ENCODE peak calls at places on chromosomes 13 and 19, in eight cellular contexts. Y is heart right ventricle, A is PC-9, T is colonic mucosa, D is coronary artery, E is cardiac muscle cell, S is epithelial cell of prostate, B is left ventricle myocardium inferior. H is an unnamed sample.

GRCh38 chr13:29384466-29384865 is 211.0 kb downstream of the SLC7A1 start:
- DNase-seq in Y (peak), A (no peak), T (no peak), D (no peak), E (no peak), S (no peak), B (peak), H (no peak)

GRCh38 chr19:3457531-3458228 is 22.6 kb downstream of the SMIM24 start:
- DNase-seq in Y (no peak), A (no peak), T (no peak), D (no peak), E (peak), S (no peak), B (peak), H (no peak)

GRCh38 chr19:5547881-5548280 is 19.9 kb downstream of the TINCR start:
- DNase-seq in Y (no peak), A (peak), T (no peak), D (no peak), E (peak), S (no peak), B (no peak), H (no peak)

GRCh38 chr13:109123971-109124370 is 494.6 kb downstream of the MYO16 start:
- DNase-seq in Y (no peak), A (no peak), T (no peak), D (no peak), E (no peak), S (no peak), B (no peak), H (no peak)

GRCh38 chr13:102598061-102598460 is 1.3 kb downstream of the TPP2 start:
- DNase-seq in Y (no peak), A (no peak), T (no peak), D (no peak), E (no peak), S (no peak), B (no peak), H (no peak)

GRCh38 chr13:67466569-67466968 is 236.4 kb upstream of the PCDH9 start:
- DNase-seq in Y (no peak), A (no peak), T (no peak), D (no peak), E (no peak), S (no peak), B (no peak), H (no peak)

GRCh38 chr19:2239771-2240770 is 3.4 kb downstream of the SF3A2 start:
- DNase-seq in Y (no peak), A (no peak), T (no peak), D (no peak), E (peak), S (no peak), B (no peak), H (no peak)

GRCh38 chr19:42111811-42112210 is 20.4 kb downstream of the POU2F2 start:
- DNase-seq in Y (no peak), A (no peak), T (no peak), D (no peak), E (no peak), S (peak), B (no peak), H (no peak)

GRCh38 chr19:2949939-2950285 is 5.1 kb upstream of the ZNF77 start:
- DNase-seq in Y (no peak), A (no peak), T (no peak), D (no peak), E (peak), S (no peak), B (no peak), H (no peak)

GRCh38 chr13:50921706-50922105 is 12.1 kb downstream of the RNASEH2B start:
- DNase-seq in Y (no peak), A (no peak), T (no peak), D (no peak), E (no peak), S (no peak), B (no peak), H (no peak)

GRCh38 chr13:111431241-111431640 is 110.8 kb downstream of the TEX29 start:
- DNase-seq in Y (no peak), A (no peak), T (no peak), D (no peak), E (no peak), S (no peak), B (no peak), H (no peak)

GRCh38 chr19:11495481-11495880 is 10.2 kb downstream of the ZNF653 start:
- DNase-seq in Y (no peak), A (no peak), T (no peak), D (no peak), E (no peak), S (no peak), B (no peak), H (no peak)

GRCh38 chr19:51023946-51024345 is 2.5 kb downstream of the KLK11 start:
- DNase-seq in Y (no peak), A (no peak), T (no peak), D (no peak), E (no peak), S (no peak), B (no peak), H (no peak)

GRCh38 chr19:11659612-11660011 is 62.3 kb downstream of the ZNF627 start:
- DNase-seq in Y (no peak), A (no peak), T (no peak), D (no peak), E (peak), S (no peak), B (no peak), H (no peak)

GRCh38 chr19:56837892-56838679 is 2.4 kb downstream of the PEG3 start:
- DNase-seq in Y (peak), A (no peak), T (peak), D (peak), E (peak), S (no peak), B (peak), H (peak)

GRCh38 chr19:54133957-54134590 is 3.5 kb upstream of the CNOT3 start:
- DNase-seq in Y (no peak), A (no peak), T (no peak), D (no peak), E (peak), S (no peak), B (no peak), H (no peak)

GRCh38 chr19:17555929-17556813 is 722 bp downstream of the COLGALT1 start:
- DNase-seq in Y (peak), A (peak), T (peak), D (no peak), E (peak), S (no peak), B (peak), H (peak)

GRCh38 chr13:49303533-49304252 is 56.0 kb downstream of the CDADC1 start:
- DNase-seq in Y (peak), A (peak), T (no peak), D (no peak), E (no peak), S (no peak), B (no peak), H (no peak)

GRCh38 chr13:100608906-100609305 is 20.3 kb upstream of the GGACT start:
- DNase-seq in Y (no peak), A (no peak), T (peak), D (no peak), E (no peak), S (no peak), B (no peak), H (no peak)

GRCh38 chr19:1113986-1114483 is 10.2 kb downstream of the GPX4 start:
- DNase-seq in Y (no peak), A (no peak), T (no peak), D (no peak), E (no peak), S (no peak), B (no peak), H (no peak)

GRCh38 chr13:40665061-40665753 is 1.2 kb downstream of the FOXO1 start:
- DNase-seq in Y (peak), A (peak), T (peak), D (peak), E (no peak), S (no peak), B (peak), H (no peak)

GRCh38 chr19:18543814-18544475 is 572 bp upstream of the FKBP8 start:
- DNase-seq in Y (peak), A (peak), T (peak), D (no peak), E (peak), S (peak), B (no peak), H (peak)

GRCh38 chr19:5711713-5712161 is 8.2 kb downstream of the LONP1 start:
- DNase-seq in Y (no peak), A (no peak), T (no peak), D (no peak), E (no peak), S (no peak), B (no peak), H (no peak)

GRCh38 chr13:65472336-65472735 is 1757.8 kb downstream of the PCDH9 start:
- DNase-seq in Y (no peak), A (no peak), T (no peak), D (no peak), E (peak), S (no peak), B (no peak), H (no peak)

GRCh38 chr13:40333238-40333637 is 333.2 kb downstream of the FOXO1 start:
- DNase-seq in Y (no peak), A (no peak), T (peak), D (no peak), E (no peak), S (peak), B (no peak), H (no peak)

GRCh38 chr13:24071423-24072075 is 89.0 kb upstream of the SPATA13 start:
- DNase-seq in Y (no peak), A (no peak), T (no peak), D (no peak), E (peak), S (no peak), B (no peak), H (no peak)

GRCh38 chr13:24066405-24067292 is 93.9 kb upstream of the SPATA13 start:
- DNase-seq in Y (no peak), A (no peak), T (no peak), D (no peak), E (no peak), S (no peak), B (no peak), H (no peak)

GRCh38 chr13:24071016-24071415 is 89.5 kb upstream of the SPATA13 start:
- DNase-seq in Y (no peak), A (no peak), T (no peak), D (no peak), E (no peak), S (no peak), B (no peak), H (no peak)

GRCh38 chr13:24065172-24065571 is 95.3 kb upstream of the SPATA13 start:
- DNase-seq in Y (no peak), A (no peak), T (no peak), D (no peak), E (no peak), S (no peak), B (no peak), H (no peak)

GRCh38 chr13:24068472-24068871 is 92.0 kb upstream of the SPATA13 start:
- DNase-seq in Y (no peak), A (no peak), T (no peak), D (no peak), E (no peak), S (no peak), B (no peak), H (no peak)
- H3K27ac ChIP-seq in Y (no peak), A (no peak), T (no peak), D (no peak), E (no peak), S (no peak), B (no peak), H (no peak)

DNA sequence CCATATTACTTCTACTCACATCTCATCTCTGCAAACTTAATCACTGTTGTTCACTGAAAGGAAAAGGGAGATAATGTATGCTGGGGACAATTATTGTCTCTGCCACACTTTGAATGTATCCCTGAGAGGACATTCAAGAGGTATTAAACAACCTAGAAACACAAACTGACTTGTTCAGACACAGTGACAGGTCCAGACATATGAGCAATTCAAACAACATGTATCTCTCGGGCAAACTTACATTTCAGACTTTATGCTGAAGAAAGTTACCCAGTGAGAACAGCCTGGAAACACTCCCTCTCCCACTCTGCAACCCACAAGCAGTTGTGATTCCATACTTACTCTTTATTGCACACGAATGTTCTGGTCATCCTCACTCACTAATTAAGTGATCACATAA is 968.7 kb upstream of the SLC10A2 start:
- DNase-seq in Y (no peak), A (no peak), T (no peak), D (no peak), E (no peak), S (no peak), B (no peak), H (no peak)
- H3K27ac ChIP-seq in Y (no peak), A (no peak), T (no peak), D (no peak), E (no peak), S (no peak), B (no peak), H (no peak)

DNA sequence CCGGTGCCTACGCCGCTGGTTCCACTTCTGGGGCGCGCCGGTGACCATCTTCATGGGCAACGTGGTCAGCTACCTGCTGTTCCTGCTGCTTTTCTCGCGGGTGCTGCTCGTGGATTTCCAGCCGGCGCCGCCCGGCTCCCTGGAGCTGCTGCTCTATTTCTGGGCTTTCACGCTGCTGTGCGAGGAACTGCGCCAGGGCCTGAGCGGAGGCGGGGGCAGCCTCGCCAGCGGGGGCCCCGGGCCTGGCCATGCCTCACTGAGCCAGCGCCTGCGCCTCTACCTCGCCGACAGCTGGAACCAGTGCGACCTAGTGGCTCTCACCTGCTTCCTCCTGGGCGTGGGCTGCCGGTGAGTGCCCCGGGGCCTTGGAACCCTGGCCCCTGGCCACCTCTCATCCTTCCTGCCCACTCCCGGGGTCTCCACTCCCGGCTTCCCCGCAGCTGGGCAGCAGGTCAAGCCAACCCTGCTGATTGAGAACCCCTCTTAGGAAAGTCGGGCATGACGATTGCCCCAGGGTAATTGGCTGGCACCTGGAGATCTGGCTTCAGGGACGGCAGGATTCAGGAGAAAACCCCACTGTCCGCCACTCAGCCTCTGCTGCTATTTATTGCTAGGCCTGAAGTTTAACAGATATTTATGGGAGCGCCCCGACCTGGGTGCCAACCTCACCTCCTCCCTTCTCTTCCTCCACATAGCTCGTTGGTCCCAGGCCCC is 39.1 kb downstream of the TRPM4 start:
- DNase-seq in Y (peak), A (no peak), T (peak), D (no peak), E (peak), S (no peak), B (peak), H (peak)
- H3K27ac ChIP-seq in Y (peak), A (no peak), T (peak), D (peak), E (no peak), S (no peak), B (peak), H (no peak)

GRCh38 chr13:113864303-113864890 is 521 bp upstream of the GAS6 start:
- DNase-seq in Y (no peak), A (no peak), T (peak), D (peak), E (peak), S (no peak), B (no peak), H (no peak)
- H3K27ac ChIP-seq in Y (peak), A (no peak), T (no peak), D (peak), E (no peak), S (peak), B (peak), H (peak)

GRCh38 chr19:44260343-44260681 is 626 bp downstream of the ZNF233 start:
- DNase-seq in Y (no peak), A (no peak), T (peak), D (no peak), E (no peak), S (no peak), B (no peak), H (no peak)
- H3K27ac ChIP-seq in Y (peak), A (no peak), T (peak), D (no peak), E (peak), S (peak), B (peak), H (no peak)